ENCODE peak calls at places on chromosome 15, in five cellular contexts. A, K, G, L and S are unnamed samples.

GRCh38 chr15:89364341-89364740 is 29.7 kb upstream of the POLG start:
- DNase-seq in A (peak), K (no peak), G (no peak), L (no peak), S (no peak)

GRCh38 chr15:98272586-98272985 is 312.1 kb downstream of the ARRDC4 start:
- DNase-seq in A (no peak), K (no peak), G (no peak), L (no peak), S (no peak)

GRCh38 chr15:95113041-95113440 is 881.7 kb downstream of the MCTP2 start:
- DNase-seq in A (no peak), K (no peak), G (no peak), L (no peak), S (no peak)

GRCh38 chr15:66019377-66019776 is 150.1 kb downstream of the RAB11A start:
- DNase-seq in A (no peak), K (no peak), G (no peak), L (no peak), S (no peak)

GRCh38 chr15:79853492-79854328 is 43.1 kb downstream of the MTHFS start:
- DNase-seq in A (peak), K (peak), G (peak), L (peak), S (peak)

GRCh38 chr15:66774001-66774814 is 72.2 kb downstream of the SMAD6 start:
- DNase-seq in A (peak), K (peak), G (peak), L (peak), S (peak)

GRCh38 chr15:95770191-95770590 is 560.3 kb upstream of the NR2F2 start:
- DNase-seq in A (no peak), K (peak), G (no peak), L (peak), S (no peak)

GRCh38 chr15:48962662-48963523 is 826 bp downstream of the SHC4 start:
- DNase-seq in A (no peak), K (peak), G (no peak), L (peak), S (peak)

GRCh38 chr15:74275957-74276356 is 39.8 kb downstream of the CCDC33 start:
- DNase-seq in A (no peak), K (no peak), G (no peak), L (peak), S (no peak)

GRCh38 chr15:76006136-76006778 is 6.0 kb downstream of the NRG4 start:
- DNase-seq in A (no peak), K (no peak), G (no peak), L (no peak), S (no peak)

GRCh38 chr15:80588801-80589200 is 106.3 kb upstream of the ABHD17C start:
- DNase-seq in A (no peak), K (peak), G (no peak), L (peak), S (no peak)